ENCODE peak calls at places on chromosomes 16 and 17, in five cellular contexts. C, Z, H, U and F are unnamed samples.

GRCh38 chr17:53719229-53719628 is 103.5 kb upstream of the KIF2B start:
- DNase-seq in C (no peak), U (peak; percentile 24), Z (no peak), H (no peak), F (no peak)

GRCh38 chr16:86752582-86753175 is 174.3 kb downstream of the FOXL1 start:
- DNase-seq in Z (no peak), H (no peak), U (no peak), C (no peak), F (no peak)

GRCh38 chr17:47605006-47605405 is 44.7 kb upstream of the KPNB1 start:
- DNase-seq in U (no peak), Z (no peak), C (no peak), H (no peak), F (no peak)

GRCh38 chr16:65327346-65327745 is 205.5 kb upstream of the CDH11 start:
- DNase-seq in C (no peak), U (no peak), H (no peak), Z (no peak), F (no peak)

GRCh38 chr17:65527857-65528591 is 33.4 kb downstream of the AXIN2 start:
- DNase-seq in U (no peak), H (no peak), Z (no peak), C (no peak), F (no peak)

GRCh38 chr16:70703041-70703834 is 17.4 kb upstream of the MTSS2 start:
- DNase-seq in H (no peak), U (no peak), Z (peak; percentile 66), C (peak; percentile 38), F (peak; percentile 19)

GRCh38 chr16:8862309-8863130 is 6.3 kb downstream of the CARHSP1 start:
- DNase-seq in H (no peak), U (no peak), Z (no peak), C (no peak), F (no peak)

GRCh38 chr17:8300629-8301242 is 5.5 kb upstream of the SLC25A35 start:
- DNase-seq in H (peak; percentile 85), Z (peak; percentile 28), U (peak; percentile 53), C (peak; percentile 44), F (no peak)

GRCh38 chr17:61401280-61402072 is 1.8 kb downstream of the TBX2 start:
- DNase-seq in H (no peak), C (no peak), Z (no peak), U (no peak), F (no peak)

GRCh38 chr17:76557368-76558209 is 17.7 kb downstream of the PRCD start:
- DNase-seq in H (peak; percentile 91), Z (peak; percentile 84), C (peak; percentile 99), U (peak; percentile 88), F (peak; percentile 51)

GRCh38 chr16:53130193-53131049 is 75.6 kb downstream of the CHD9 start:
- DNase-seq in H (peak; percentile 99), Z (peak; percentile 93), U (peak; percentile 84), C (peak; percentile 97), F (peak; percentile 94)

GRCh38 chr16:65023802-65024201 is 98.1 kb downstream of the CDH11 start:
- DNase-seq in H (no peak), U (peak; percentile 11), C (no peak), Z (no peak), F (no peak)

GRCh38 chr17:83062818-83063671 is 16.4 kb upstream of the METRNL start:
- DNase-seq in Z (no peak), U (no peak), H (no peak), C (peak; percentile 3), F (no peak)

GRCh38 chr17:82397449-82398335 is 20.5 kb upstream of the HEXD start:
- DNase-seq in H (no peak), U (no peak), C (no peak), Z (no peak), F (no peak)

GRCh38 chr17:81910840-81911276 is 341 bp downstream of the PCYT2 start:
- DNase-seq in U (no peak), Z (no peak), H (no peak), C (no peak), F (no peak)

GRCh38 chr16:1165511-1165910 is 12.6 kb downstream of the CACNA1H start:
- DNase-seq in H (no peak), Z (no peak), C (no peak), U (no peak), F (no peak)

GRCh38 chr16:15701975-15702970 is 52.2 kb downstream of the NDE1 start:
- DNase-seq in Z (no peak), U (peak; percentile 22), H (no peak), C (no peak), F (no peak)

GRCh38 chr16:67431077-67431804 is at the start of gene HSD11B2:
- DNase-seq in U (no peak), Z (no peak), C (peak; percentile 54), H (peak; percentile 75), F (no peak)